ENCODE peak calls at places on chromosomes 13 and 19, in six cellular contexts. A is AG08396; H is stimulated activated CD8-positive, alpha-beta memory T cell treated with anti-CD3 and anti-CD28 coated beads, Interleukin-2, amount 100 ng/mL, for 1 hour; X is CD4-positive, alpha-beta memory T cell; E is stimulated activated CD4-positive, alpha-beta T cell treated with anti-CD3 and anti-CD28 coated beads, Interleukin-4, amount 100 ng/mL, for 24 hours; F is WTC11. K is an unnamed sample.

GRCh38 chr13:34502621-34503020 is 439.4 kb upstream of the NBEA start:
- DNase-seq in A (no peak), H (no peak), X (no peak), E (no peak), F (no peak), K (no peak)

GRCh38 chr19:7690779-7691258 is 10.2 kb downstream of the TRAPPC5 start:
- DNase-seq in A (no peak), H (no peak), X (no peak), E (no peak), F (no peak), K (no peak)

GRCh38 chr13:72504026-72504925 is 223.2 kb downstream of the MZT1 start:
- DNase-seq in A (no peak), H (no peak), X (no peak), E (no peak), F (no peak), K (no peak)

GRCh38 chr19:48365602-48366001 is 1.4 kb downstream of the SYNGR4 start:
- DNase-seq in A (no peak), H (no peak), X (no peak), E (no peak), F (no peak), K (no peak)

GRCh38 chr13:51785592-51786424 is 18.2 kb downstream of the DHRS12 start:
- DNase-seq in A (peak), H (no peak), X (no peak), E (no peak), F (no peak), K (peak)

GRCh38 chr13:21671793-21672680 is 1.2 kb downstream of the FGF9 start:
- DNase-seq in A (no peak), H (no peak), X (peak), E (no peak), F (no peak), K (no peak)

GRCh38 chr13:50268500-50268899 is 253.3 kb downstream of the KCNRG start:
- DNase-seq in A (no peak), H (no peak), X (no peak), E (no peak), F (no peak), K (no peak)

GRCh38 chr19:45638930-45639729 is at the start of gene EML2:
- DNase-seq in A (peak), H (no peak), X (peak), E (peak), F (peak), K (peak)